ENCODE peak calls at places on chromosome 16, in six cellular contexts. A is breast epithelium, B is stomach, F is colonic mucosa, Q is suprapubic skin, X is fibroblast of lung. Z is an unnamed sample.

GRCh38 chr16:17346774-17347569 is 123.8 kb downstream of the XYLT1 start:
- DNase-seq in A (no peak), B (no peak), F (peak), Q (no peak), X (no peak), Z (no peak)

GRCh38 chr16:68079616-68080344 is 5.4 kb upstream of the NFATC3 start:
- DNase-seq in A (no peak), B (peak), F (peak), Q (peak), X (peak), Z (peak)

GRCh38 chr16:20767577-20767976 is 3.8 kb downstream of the ACSM3 start:
- DNase-seq in A (no peak), B (no peak), F (no peak), Q (no peak), X (no peak), Z (no peak)

GRCh38 chr16:86455609-86456008 is 54.7 kb upstream of the FOXF1 start:
- DNase-seq in A (no peak), B (no peak), F (no peak), Q (no peak), X (no peak), Z (no peak)

GRCh38 chr16:86566601-86566965 is at the start of gene FOXC2:
- DNase-seq in A (no peak), B (peak), F (peak), Q (no peak), X (peak), Z (peak)

GRCh38 chr16:78286076-78286475 is 186.6 kb downstream of the WWOX start:
- DNase-seq in A (no peak), B (no peak), F (no peak), Q (no peak), X (no peak), Z (no peak)

GRCh38 chr16:68707341-68708152 is 29.5 kb upstream of the CDH1 start:
- DNase-seq in A (peak), B (peak), F (peak), Q (no peak), X (peak), Z (peak)

GRCh38 chr16:23508589-23509440 is 1.5 kb downstream of the GGA2 start:
- DNase-seq in A (no peak), B (no peak), F (peak), Q (no peak), X (peak), Z (no peak)

GRCh38 chr16:85898521-85899442 is at the start of gene IRF8:
- DNase-seq in A (no peak), B (peak), F (peak), Q (no peak), X (peak), Z (peak)

GRCh38 chr16:54286330-54287017 is at the start of gene IRX3:
- DNase-seq in A (peak), B (peak), F (no peak), Q (peak), X (peak), Z (peak)

GRCh38 chr16:12228607-12229499 is 252.3 kb downstream of the SNX29 start:
- DNase-seq in A (peak), B (no peak), F (peak), Q (no peak), X (peak), Z (no peak)

GRCh38 chr16:65876200-65876498 is 490.3 kb upstream of the CDH5 start:
- DNase-seq in A (no peak), B (no peak), F (no peak), Q (no peak), X (no peak), Z (no peak)

GRCh38 chr16:88464447-88465318 is 11.6 kb downstream of the ZFPM1 start:
- DNase-seq in A (no peak), B (no peak), F (no peak), Q (no peak), X (peak), Z (no peak)

GRCh38 chr16:22685162-22685830 is 128.7 kb upstream of the HS3ST2 start:
- DNase-seq in A (no peak), B (no peak), F (peak), Q (peak), X (peak), Z (no peak)

GRCh38 chr16:66364117-66364958 is 2.2 kb upstream of the CDH5 start:
- DNase-seq in A (no peak), B (no peak), F (peak), Q (no peak), X (peak), Z (peak)

GRCh38 chr16:23452221-23452571 is 793 bp downstream of the COG7 start:
- DNase-seq in A (no peak), B (no peak), F (no peak), Q (no peak), X (no peak), Z (no peak)

GRCh38 chr16:23469814-23470213 is 16.8 kb upstream of the COG7 start:
- DNase-seq in A (no peak), B (no peak), F (no peak), Q (no peak), X (peak), Z (no peak)

GRCh38 chr16:82699711-82700495 is 73.1 kb downstream of the CDH13 start:
- DNase-seq in A (no peak), B (no peak), F (peak), Q (no peak), X (peak), Z (no peak)

GRCh38 chr16:52471650-52472370 is 75.1 kb downstream of the TOX3 start:
- DNase-seq in A (no peak), B (no peak), F (no peak), Q (no peak), X (no peak), Z (no peak)

GRCh38 chr16:58127033-58127556 is 2.1 kb downstream of the CFAP20 start:
- DNase-seq in A (no peak), B (no peak), F (no peak), Q (no peak), X (peak), Z (no peak)

GRCh38 chr16:58511933-58512815 is 3.1 kb upstream of the SETD6 start:
- DNase-seq in A (peak), B (peak), F (peak), Q (peak), X (peak), Z (peak)

GRCh38 chr16:68640972-68641371 is 4.1 kb upstream of the CDH3 start:
- DNase-seq in A (no peak), B (peak), F (no peak), Q (no peak), X (no peak), Z (no peak)

GRCh38 chr16:84479716-84480450 is 24.6 kb downstream of the MEAK7 start:
- DNase-seq in A (no peak), B (peak), F (no peak), Q (peak), X (no peak), Z (no peak)

GRCh38 chr16:78784773-78785172 is 685.3 kb downstream of the WWOX start:
- DNase-seq in A (no peak), B (no peak), F (no peak), Q (no peak), X (no peak), Z (no peak)

GRCh38 chr16:87881327-87882200 is 12.3 kb upstream of the SLC7A5 start:
- DNase-seq in A (no peak), B (no peak), F (no peak), Q (no peak), X (no peak), Z (no peak)

GRCh38 chr16:1287982-1288670 is 21.3 kb upstream of the UBE2I start:
- DNase-seq in A (no peak), B (no peak), F (no peak), Q (no peak), X (no peak), Z (no peak)

GRCh38 chr16:58010886-58011285 is 9.7 kb downstream of the USB1 start:
- DNase-seq in A (no peak), B (no peak), F (no peak), Q (no peak), X (no peak), Z (no peak)

GRCh38 chr16:2237552-2238395 is 1.5 kb downstream of the DNASE1L2 start:
- DNase-seq in A (no peak), B (no peak), F (no peak), Q (no peak), X (no peak), Z (peak)

GRCh38 chr16:21222495-21223337 is 10.8 kb upstream of the ANKS4B start:
- DNase-seq in A (no peak), B (no peak), F (peak), Q (no peak), X (no peak), Z (no peak)

GRCh38 chr16:12819126-12820117 is 15.7 kb upstream of the CPPED1 start:
- DNase-seq in A (peak), B (peak), F (peak), Q (no peak), X (peak), Z (no peak)

GRCh38 chr16:30142672-30143346 is 19.8 kb upstream of the MAPK3 start:
- DNase-seq in A (no peak), B (no peak), F (no peak), Q (no peak), X (no peak), Z (no peak)

GRCh38 chr16:12393208-12393607 is 410.5 kb downstream of the CPPED1 start:
- DNase-seq in A (no peak), B (no peak), F (no peak), Q (no peak), X (no peak), Z (no peak)

GRCh38 chr16:47777191-47777590 is 316.1 kb downstream of the PHKB start:
- DNase-seq in A (no peak), B (no peak), F (no peak), Q (no peak), X (peak), Z (no peak)

GRCh38 chr16:12788758-12789157 is 14.9 kb downstream of the CPPED1 start:
- DNase-seq in A (no peak), B (no peak), F (no peak), Q (no peak), X (no peak), Z (no peak)

GRCh38 chr16:11224096-11224893 is 31.7 kb downstream of the SOCS1 start:
- DNase-seq in A (no peak), B (peak), F (peak), Q (peak), X (no peak), Z (peak)
- H3K4me3 ChIP-seq in A (no peak), B (no peak), F (no peak), Q (no peak), X (no peak), Z (no peak)

DNA sequence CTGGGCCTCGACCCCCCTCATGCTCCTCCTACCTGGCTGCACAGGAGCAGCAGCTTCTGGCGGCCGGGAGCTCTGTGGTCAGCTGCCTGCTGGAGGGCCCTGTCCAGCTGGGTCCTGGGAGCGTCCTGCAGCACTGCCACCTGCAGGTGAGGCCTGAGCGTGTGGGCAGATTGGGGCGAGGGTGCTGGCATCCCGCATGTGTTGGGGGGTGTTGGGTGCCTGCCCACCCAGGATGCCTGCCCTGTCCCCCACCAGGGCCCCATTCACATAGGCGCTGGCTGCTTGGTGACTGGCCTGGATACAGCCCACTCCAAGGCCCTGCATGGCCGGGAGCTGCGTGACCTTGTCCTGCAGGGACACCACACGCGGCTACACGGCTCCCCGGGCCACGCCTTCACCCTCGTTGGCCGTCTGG is 16.5 kb downstream of the FCSK start:
- DNase-seq in A (no peak), B (peak), F (no peak), Q (no peak), X (no peak), Z (peak)
- TF ChIP-seq CTCF in A (no peak), B (peak), F (peak), Q (no peak), X (peak), Z (peak)

GRCh38 chr16:10189861-10190390 is 7.7 kb upstream of the GRIN2A start:
- DNase-seq in A (no peak), B (no peak), F (no peak), Q (no peak), X (no peak), Z (no peak)
- H3K4me3 ChIP-seq in A (no peak), B (no peak), F (no peak), Q (no peak), X (no peak), Z (no peak)

DNA sequence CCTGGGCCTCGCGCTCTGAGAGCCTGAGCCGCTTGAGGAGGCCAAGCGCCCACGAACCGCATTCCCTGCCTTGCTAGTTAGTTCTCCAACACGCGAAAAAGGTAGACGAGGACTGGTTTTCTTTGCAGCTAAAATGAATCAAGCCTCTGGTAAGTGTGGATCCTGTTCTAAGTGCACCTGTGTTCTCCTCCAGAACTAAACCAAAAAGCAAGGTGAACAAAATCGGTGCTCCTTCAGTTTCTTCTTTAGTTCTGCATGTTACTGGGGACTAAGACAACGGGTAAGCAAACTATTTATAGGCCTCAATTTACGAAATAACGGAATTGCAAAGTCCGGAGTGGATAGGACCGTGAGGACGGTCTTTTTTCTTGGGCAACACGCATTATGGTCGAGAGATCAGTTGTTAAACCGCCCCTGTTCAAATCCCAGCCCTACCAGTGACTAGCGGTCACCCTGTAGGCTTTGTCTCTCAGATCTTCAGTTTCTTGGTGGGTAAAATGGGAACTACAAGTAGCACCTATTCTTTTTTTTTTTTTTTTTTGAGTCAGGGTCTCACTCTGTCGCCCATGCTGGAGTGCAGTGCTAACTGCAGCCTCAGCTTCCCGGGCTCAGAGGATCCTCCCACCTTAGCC is 993 bp upstream of the ANKRD11 start:
- DNase-seq in A (no peak), B (no peak), F (no peak), Q (no peak), X (peak), Z (no peak)
- TF ChIP-seq CTCF in A (no peak), B (no peak), F (no peak), Q (no peak), X (no peak), Z (no peak)

GRCh38 chr16:51401673-51402072 is 250.6 kb upstream of the SALL1 start:
- DNase-seq in A (no peak), B (no peak), F (no peak), Q (no peak), X (no peak), Z (no peak)
- H3K4me3 ChIP-seq in A (no peak), B (no peak), F (no peak), Q (no peak), X (no peak), Z (no peak)

DNA sequence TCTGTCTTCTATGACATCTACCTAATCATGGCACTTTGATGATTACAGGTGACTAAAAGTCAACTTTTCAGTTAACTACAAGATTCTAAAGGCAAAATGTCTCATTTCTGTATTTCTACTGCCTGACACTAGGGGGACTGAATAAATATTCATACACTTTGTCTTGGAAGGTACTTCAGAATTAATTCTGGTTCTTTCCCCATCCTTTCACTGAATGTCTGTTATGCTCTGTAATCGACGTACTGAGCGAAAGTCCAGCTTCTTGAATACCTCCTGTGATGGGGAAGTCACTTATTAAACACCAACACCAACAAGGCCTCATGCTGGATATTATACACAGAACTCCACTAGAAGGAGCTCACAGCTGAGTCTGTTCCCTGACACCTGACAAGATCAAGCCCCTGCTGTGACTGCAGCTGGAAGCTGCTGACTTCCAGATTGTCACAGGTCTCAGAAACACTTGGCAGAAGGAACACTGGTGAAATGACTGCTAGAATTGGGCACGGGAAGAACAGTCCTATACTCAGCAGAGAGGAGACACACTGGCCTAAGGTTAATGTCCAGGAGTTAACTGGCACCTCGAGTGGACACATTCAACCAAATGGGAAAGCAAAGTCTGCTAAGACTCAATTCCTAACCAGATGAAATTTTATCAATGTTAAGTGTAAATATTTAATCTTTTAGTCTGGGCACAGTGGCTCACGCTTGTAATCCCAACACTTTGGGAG is 31.9 kb downstream of the CMC2 start:
- DNase-seq in A (no peak), B (no peak), F (no peak), Q (no peak), X (peak), Z (no peak)
- TF ChIP-seq CTCF in A (no peak), B (no peak), F (no peak), Q (no peak), X (peak), Z (no peak)

DNA sequence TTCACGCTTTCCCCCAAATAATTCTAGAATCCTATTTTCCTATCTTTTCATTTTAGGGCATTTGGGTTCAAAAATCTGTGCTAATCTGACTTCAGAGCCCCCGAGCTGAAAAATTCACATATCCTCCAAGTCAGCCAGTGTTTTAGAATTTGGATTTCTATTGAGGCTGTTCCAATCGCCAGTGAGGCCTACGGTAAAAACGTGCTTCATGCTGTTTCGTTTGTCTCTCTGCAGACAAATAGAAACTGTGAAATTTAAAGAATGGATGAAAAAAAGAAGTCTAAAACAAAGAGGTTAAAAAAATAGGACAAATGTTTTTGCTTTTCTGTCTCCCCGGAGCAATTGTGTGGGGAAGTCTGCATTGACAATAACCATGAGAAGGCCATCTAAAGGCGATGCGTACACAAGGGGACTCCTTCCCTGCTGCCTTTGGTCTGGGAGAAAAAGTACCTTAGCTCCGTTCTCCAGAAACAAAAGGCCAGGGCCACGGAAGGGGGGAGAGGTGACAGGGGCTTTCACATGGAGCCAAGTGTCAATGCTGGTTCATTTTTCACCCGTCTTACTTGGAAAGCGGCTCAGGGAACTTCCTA is 4.6 kb upstream of the ZFHX3 start:
- DNase-seq in A (no peak), B (no peak), F (no peak), Q (no peak), X (peak), Z (no peak)
- H3K4me3 ChIP-seq in A (no peak), B (no peak), F (no peak), Q (no peak), X (peak), Z (no peak)

DNA sequence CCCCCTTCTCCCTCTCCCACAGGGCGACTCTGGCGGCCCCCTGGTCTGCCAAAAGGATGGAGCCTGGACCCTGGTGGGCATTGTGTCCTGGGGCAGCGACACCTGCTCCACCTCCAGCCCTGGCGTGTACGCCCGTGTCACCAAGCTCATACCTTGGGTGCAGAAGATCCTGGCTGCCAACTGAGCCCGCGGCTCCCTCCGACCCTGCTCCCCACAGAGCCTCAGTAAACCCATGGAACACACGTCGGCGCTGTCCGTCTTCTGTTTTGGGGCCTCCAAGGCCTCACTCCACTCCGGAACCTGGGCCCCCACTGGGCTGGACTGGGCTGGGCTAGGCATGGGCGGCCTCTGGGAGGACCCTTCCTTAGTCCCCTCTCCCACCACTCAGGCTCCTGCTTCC is 5.9 kb downstream of the CTRB1 start:
- DNase-seq in A (no peak), B (no peak), F (no peak), Q (no peak), X (no peak), Z (no peak)
- TF ChIP-seq CTCF in A (no peak), B (no peak), F (no peak), Q (no peak), X (no peak), Z (no peak)

DNA sequence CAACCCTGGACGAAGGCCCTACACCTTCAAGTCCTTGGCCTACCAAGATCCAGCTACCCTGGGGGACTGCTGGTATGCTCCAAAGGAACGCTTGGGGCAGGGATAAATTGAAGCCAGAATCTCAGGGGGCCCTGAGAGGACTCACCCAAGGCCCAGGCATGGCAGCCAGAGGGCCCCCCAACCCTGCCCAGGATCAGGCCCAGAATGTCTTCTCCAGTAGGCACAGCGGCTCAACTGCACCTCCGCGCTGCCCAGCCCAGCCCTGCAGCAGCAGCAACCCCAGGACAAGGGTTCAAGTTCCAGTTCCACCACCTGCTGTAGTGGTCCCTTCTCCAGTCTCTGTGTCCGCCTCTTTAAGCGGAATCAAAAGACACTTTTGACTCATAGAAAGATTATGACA is 2.2 kb downstream of the TFAP4 start:
- DNase-seq in A (no peak), B (no peak), F (no peak), Q (no peak), X (no peak), Z (no peak)
- H3K4me3 ChIP-seq in A (peak), B (peak), F (peak), Q (peak), X (no peak), Z (peak)

Z was measured in upper lobe of left lung.